ENCODE peak calls at places on chromosomes 7 and 10, in five cellular contexts. One of them, this sample, is unnamed.

GRCh38 chr7:117008849-117009531 is 55.7 kb downstream of the ST7 start:
- DNase-seq in erythroblast: no peak
- DNase-seq in T-helper 22 cell: no peak
- DNase-seq in DMS53: no peak
- DNase-seq in stimulated activated CD4-positive, alpha-beta T cell treated with anti-CD3 and anti-CD28 coated beads, Interleukin-1b, Interleukin-23, amount 100 ng/mL, for 1 hour: no peak
- DNase-seq in this sample: peak

GRCh38 chr7:105808703-105809590 is 67.5 kb downstream of the ATXN7L1 start:
- DNase-seq in DMS53: peak
- DNase-seq in T-helper 22 cell: peak
- DNase-seq in erythroblast: peak
- DNase-seq in stimulated activated CD4-positive, alpha-beta T cell treated with anti-CD3 and anti-CD28 coated beads, Interleukin-1b, Interleukin-23, amount 100 ng/mL, for 1 hour: peak
- DNase-seq in this sample: no peak

GRCh38 chr7:73612598-73613269 is 11.6 kb downstream of the MLXIPL start:
- DNase-seq in T-helper 22 cell: no peak
- DNase-seq in stimulated activated CD4-positive, alpha-beta T cell treated with anti-CD3 and anti-CD28 coated beads, Interleukin-1b, Interleukin-23, amount 100 ng/mL, for 1 hour: no peak
- DNase-seq in erythroblast: peak
- DNase-seq in DMS53: peak
- DNase-seq in this sample: no peak

GRCh38 chr10:44199991-44200655 is 184.8 kb downstream of the CXCL12 start:
- DNase-seq in DMS53: no peak
- DNase-seq in stimulated activated CD4-positive, alpha-beta T cell treated with anti-CD3 and anti-CD28 coated beads, Interleukin-1b, Interleukin-23, amount 100 ng/mL, for 1 hour: no peak
- DNase-seq in T-helper 22 cell: no peak
- DNase-seq in erythroblast: no peak
- DNase-seq in this sample: no peak

GRCh38 chr7:147296986-147297385 is 1180.4 kb downstream of the CNTNAP2 start:
- DNase-seq in DMS53: peak
- DNase-seq in T-helper 22 cell: no peak
- DNase-seq in erythroblast: no peak
- DNase-seq in stimulated activated CD4-positive, alpha-beta T cell treated with anti-CD3 and anti-CD28 coated beads, Interleukin-1b, Interleukin-23, amount 100 ng/mL, for 1 hour: no peak
- DNase-seq in this sample: peak

GRCh38 chr10:118522791-118523498 is 72.5 kb downstream of the PRLHR start:
- DNase-seq in stimulated activated CD4-positive, alpha-beta T cell treated with anti-CD3 and anti-CD28 coated beads, Interleukin-1b, Interleukin-23, amount 100 ng/mL, for 1 hour: no peak
- DNase-seq in T-helper 22 cell: no peak
- DNase-seq in DMS53: peak
- DNase-seq in erythroblast: no peak
- DNase-seq in this sample: no peak

GRCh38 chr10:6108631-6109443 is 20.0 kb downstream of the RBM17 start:
- DNase-seq in T-helper 22 cell: no peak
- DNase-seq in DMS53: peak
- DNase-seq in erythroblast: peak
- DNase-seq in stimulated activated CD4-positive, alpha-beta T cell treated with anti-CD3 and anti-CD28 coated beads, Interleukin-1b, Interleukin-23, amount 100 ng/mL, for 1 hour: no peak
- DNase-seq in this sample: no peak

GRCh38 chr10:5534051-5534821 is 9.5 kb downstream of the CALML3 start:
- DNase-seq in erythroblast: no peak
- DNase-seq in T-helper 22 cell: no peak
- DNase-seq in stimulated activated CD4-positive, alpha-beta T cell treated with anti-CD3 and anti-CD28 coated beads, Interleukin-1b, Interleukin-23, amount 100 ng/mL, for 1 hour: no peak
- DNase-seq in DMS53: no peak
- DNase-seq in this sample: no peak

GRCh38 chr10:17286562-17287089 is 58.6 kb downstream of the VIM start:
- DNase-seq in DMS53: no peak
- DNase-seq in stimulated activated CD4-positive, alpha-beta T cell treated with anti-CD3 and anti-CD28 coated beads, Interleukin-1b, Interleukin-23, amount 100 ng/mL, for 1 hour: no peak
- DNase-seq in T-helper 22 cell: no peak
- DNase-seq in erythroblast: no peak
- DNase-seq in this sample: no peak

GRCh38 chr7:99623702-99624447 is 7.1 kb downstream of the ZSCAN25 start:
- DNase-seq in stimulated activated CD4-positive, alpha-beta T cell treated with anti-CD3 and anti-CD28 coated beads, Interleukin-1b, Interleukin-23, amount 100 ng/mL, for 1 hour: no peak
- DNase-seq in T-helper 22 cell: no peak
- DNase-seq in erythroblast: no peak
- DNase-seq in DMS53: no peak
- DNase-seq in this sample: no peak

GRCh38 chr7:102991540-102992214 is 78.9 kb downstream of the LRRC17 start:
- DNase-seq in DMS53: peak
- DNase-seq in stimulated activated CD4-positive, alpha-beta T cell treated with anti-CD3 and anti-CD28 coated beads, Interleukin-1b, Interleukin-23, amount 100 ng/mL, for 1 hour: no peak
- DNase-seq in erythroblast: no peak
- DNase-seq in T-helper 22 cell: no peak
- DNase-seq in this sample: peak

GRCh38 chr7:378551-379455 is 88.8 kb downstream of the FOXL3 start:
- DNase-seq in T-helper 22 cell: no peak
- DNase-seq in erythroblast: no peak
- DNase-seq in stimulated activated CD4-positive, alpha-beta T cell treated with anti-CD3 and anti-CD28 coated beads, Interleukin-1b, Interleukin-23, amount 100 ng/mL, for 1 hour: no peak
- DNase-seq in DMS53: no peak
- DNase-seq in this sample: no peak

GRCh38 chr10:79070611-79071534 is 2.1 kb downstream of the ZMIZ1 start:
- DNase-seq in T-helper 22 cell: no peak
- DNase-seq in DMS53: peak
- DNase-seq in stimulated activated CD4-positive, alpha-beta T cell treated with anti-CD3 and anti-CD28 coated beads, Interleukin-1b, Interleukin-23, amount 100 ng/mL, for 1 hour: no peak
- DNase-seq in erythroblast: peak
- DNase-seq in this sample: peak

GRCh38 chr10:22986771-22987542 is 59.1 kb downstream of the ARMC3 start:
- DNase-seq in T-helper 22 cell: no peak
- DNase-seq in stimulated activated CD4-positive, alpha-beta T cell treated with anti-CD3 and anti-CD28 coated beads, Interleukin-1b, Interleukin-23, amount 100 ng/mL, for 1 hour: no peak
- DNase-seq in erythroblast: peak
- DNase-seq in DMS53: peak
- DNase-seq in this sample: peak

GRCh38 chr7:130223646-130224045 is 16.0 kb downstream of the SSMEM1 start:
- DNase-seq in erythroblast: no peak
- DNase-seq in stimulated activated CD4-positive, alpha-beta T cell treated with anti-CD3 and anti-CD28 coated beads, Interleukin-1b, Interleukin-23, amount 100 ng/mL, for 1 hour: no peak
- DNase-seq in DMS53: no peak
- DNase-seq in T-helper 22 cell: no peak
- DNase-seq in this sample: no peak

GRCh38 chr7:4103352-4104091 is 578.6 kb upstream of the FOXK1 start:
- DNase-seq in DMS53: peak
- DNase-seq in T-helper 22 cell: no peak
- DNase-seq in stimulated activated CD4-positive, alpha-beta T cell treated with anti-CD3 and anti-CD28 coated beads, Interleukin-1b, Interleukin-23, amount 100 ng/mL, for 1 hour: no peak
- DNase-seq in erythroblast: no peak
- DNase-seq in this sample: no peak

GRCh38 chr7:22110227-22110839 is 164.6 kb upstream of the CDCA7L start:
- DNase-seq in stimulated activated CD4-positive, alpha-beta T cell treated with anti-CD3 and anti-CD28 coated beads, Interleukin-1b, Interleukin-23, amount 100 ng/mL, for 1 hour: peak
- DNase-seq in T-helper 22 cell: peak
- DNase-seq in DMS53: peak
- DNase-seq in erythroblast: peak
- DNase-seq in this sample: peak

GRCh38 chr7:130380121-130380860 is at the start of gene CPA1:
- DNase-seq in T-helper 22 cell: no peak
- DNase-seq in DMS53: no peak
- DNase-seq in stimulated activated CD4-positive, alpha-beta T cell treated with anti-CD3 and anti-CD28 coated beads, Interleukin-1b, Interleukin-23, amount 100 ng/mL, for 1 hour: no peak
- DNase-seq in erythroblast: no peak
- DNase-seq in this sample: no peak

GRCh38 chr7:152909683-152910544 is 150.4 kb downstream of the ACTR3B start:
- DNase-seq in DMS53: no peak
- DNase-seq in erythroblast: no peak
- DNase-seq in stimulated activated CD4-positive, alpha-beta T cell treated with anti-CD3 and anti-CD28 coated beads, Interleukin-1b, Interleukin-23, amount 100 ng/mL, for 1 hour: no peak
- DNase-seq in T-helper 22 cell: no peak
- DNase-seq in this sample: no peak

GRCh38 chr10:26621889-26622681 is 75.4 kb upstream of the PDSS1 start:
- DNase-seq in DMS53: peak
- DNase-seq in erythroblast: peak
- DNase-seq in T-helper 22 cell: no peak
- DNase-seq in stimulated activated CD4-positive, alpha-beta T cell treated with anti-CD3 and anti-CD28 coated beads, Interleukin-1b, Interleukin-23, amount 100 ng/mL, for 1 hour: no peak
- DNase-seq in this sample: no peak

GRCh38 chr10:70341016-70341415 is 41.4 kb downstream of the LRRC20 start:
- DNase-seq in erythroblast: no peak
- DNase-seq in stimulated activated CD4-positive, alpha-beta T cell treated with anti-CD3 and anti-CD28 coated beads, Interleukin-1b, Interleukin-23, amount 100 ng/mL, for 1 hour: no peak
- DNase-seq in T-helper 22 cell: no peak
- DNase-seq in DMS53: no peak
- DNase-seq in this sample: no peak

GRCh38 chr10:14153570-14154055 is 177.1 kb downstream of the FRMD4A start:
- DNase-seq in erythroblast: peak
- DNase-seq in T-helper 22 cell: no peak
- DNase-seq in DMS53: peak
- DNase-seq in stimulated activated CD4-positive, alpha-beta T cell treated with anti-CD3 and anti-CD28 coated beads, Interleukin-1b, Interleukin-23, amount 100 ng/mL, for 1 hour: no peak
- DNase-seq in this sample: no peak

GRCh38 chr10:123536176-123536845 is 129.8 kb upstream of the GPR26 start:
- DNase-seq in stimulated activated CD4-positive, alpha-beta T cell treated with anti-CD3 and anti-CD28 coated beads, Interleukin-1b, Interleukin-23, amount 100 ng/mL, for 1 hour: no peak
- DNase-seq in erythroblast: no peak
- DNase-seq in T-helper 22 cell: no peak
- DNase-seq in DMS53: no peak
- DNase-seq in this sample: no peak

GRCh38 chr7:42747073-42747472 is 164.8 kb downstream of the C7orf25 start:
- DNase-seq in erythroblast: no peak
- DNase-seq in T-helper 22 cell: no peak
- DNase-seq in DMS53: peak
- DNase-seq in stimulated activated CD4-positive, alpha-beta T cell treated with anti-CD3 and anti-CD28 coated beads, Interleukin-1b, Interleukin-23, amount 100 ng/mL, for 1 hour: no peak
- DNase-seq in this sample: no peak